ENCODE peak calls at places on chromosomes 3 and 15, in six cellular contexts. V is neuronal stem cell, W is IMR-90, Z is H9, C is mesenchymal stem cell, K is trophoblast cell. E is an unnamed sample.
A peak's percentile ranks its signal among the peaks of the same experiment; 100 is the strongest.

GRCh38 chr3:72004749-72005292 is 219.9 kb upstream of the PROK2 start:
- DNase-seq in K (peak; percentile 33), V (no peak), C (no peak), W (peak; percentile 51), Z (no peak), E (no peak)

GRCh38 chr3:73143821-73144237 is 82.4 kb downstream of the EBLN2 start:
- DNase-seq in W (no peak), C (no peak), Z (no peak), K (no peak), V (no peak), E (no peak)

GRCh38 chr3:5022187-5022965 is 43.1 kb downstream of the BHLHE40 start:
- DNase-seq in C (peak; percentile 50), Z (no peak), V (no peak), K (no peak), W (peak; percentile 74), E (no peak)

GRCh38 chr3:79497447-79498111 is 270.2 kb downstream of the ROBO1 start:
- DNase-seq in K (no peak), C (peak; percentile 13), Z (no peak), W (peak; percentile 11), V (no peak), E (no peak)

GRCh38 chr15:83446904-83447708 is at the start of gene SH3GL3:
- DNase-seq in C (peak; percentile 86), W (peak; percentile 55), Z (peak; percentile 87), V (peak; percentile 82), K (peak; percentile 68), E (peak; percentile 64)

GRCh38 chr3:176741648-176742047 is 455.6 kb downstream of the TBL1XR1 start:
- DNase-seq in Z (no peak), V (no peak), W (peak; percentile 24), C (peak; percentile 22), K (no peak), E (no peak)

GRCh38 chr3:107372506-107372905 is 4.7 kb upstream of the CCDC54 start:
- DNase-seq in Z (no peak), K (no peak), C (no peak), V (no peak), W (no peak), E (no peak)

GRCh38 chr15:91021516-91022074 is 799 bp downstream of the VPS33B start:
- DNase-seq in V (no peak), K (no peak), W (peak; percentile 18), Z (no peak), C (peak; percentile 41), E (no peak)

GRCh38 chr3:178451799-178452198 is 84.4 kb upstream of the KCNMB2 start:
- DNase-seq in Z (no peak), C (no peak), V (no peak), K (no peak), W (no peak), E (no peak)

GRCh38 chr15:90839187-90840071 is 29.0 kb upstream of the FURIN start:
- DNase-seq in Z (peak; percentile 90), W (peak; percentile 14), C (no peak), K (peak; percentile 82), V (peak; percentile 33), E (peak; percentile 75)

GRCh38 chr3:185992801-185993467 is 55.1 kb upstream of the TRA2B start:
- DNase-seq in Z (no peak), W (peak; percentile 58), C (no peak), V (no peak), K (peak; percentile 79), E (no peak)

GRCh38 chr3:67947808-67948508 is 293.5 kb upstream of the SUCLG2 start:
- DNase-seq in W (no peak), V (peak; percentile 1), Z (peak; percentile 91), K (no peak), C (peak; percentile 15), E (peak; percentile 48)

GRCh38 chr3:155753038-155753647 is 8.3 kb upstream of the PLCH1 start:
- DNase-seq in V (no peak), W (peak; percentile 39), C (peak; percentile 33), K (no peak), Z (no peak), E (no peak)

GRCh38 chr3:142987080-142987700 is 14.2 kb upstream of the U2SURP start:
- DNase-seq in Z (no peak), V (no peak), W (peak; percentile 55), C (peak; percentile 51), K (no peak), E (no peak)

GRCh38 chr3:115402651-115403050 is 220.7 kb upstream of the GAP43 start:
- DNase-seq in V (no peak), K (no peak), C (no peak), Z (no peak), W (no peak), E (no peak)

GRCh38 chr3:98784042-98784441 is 20.9 kb downstream of the ST3GAL6 start:
- DNase-seq in Z (no peak), W (no peak), V (no peak), K (no peak), C (no peak), E (no peak)

GRCh38 chr3:33889394-33890039 is 91.1 kb downstream of the PDCD6IP start:
- DNase-seq in C (peak; percentile 23), W (no peak), K (no peak), Z (no peak), V (no peak), E (no peak)

GRCh38 chr15:53837263-53837662 is 77.8 kb upstream of the WDR72 start:
- DNase-seq in Z (no peak), K (no peak), C (no peak), W (no peak), V (no peak), E (no peak)

GRCh38 chr3:123076496-123077418 is 9.9 kb downstream of the PDIA5 start:
- DNase-seq in W (no peak), V (no peak), Z (no peak), K (no peak), C (peak; percentile 18), E (no peak)

GRCh38 chr3:123075359-123075758 is 8.5 kb downstream of the PDIA5 start:
- DNase-seq in W (no peak), Z (no peak), V (no peak), C (peak; percentile 47), K (no peak), E (no peak)

GRCh38 chr3:123076112-123076495 is 9.3 kb downstream of the PDIA5 start:
- DNase-seq in K (no peak), V (no peak), W (no peak), Z (no peak), C (no peak), E (no peak)

GRCh38 chr3:123080864-123081562 is 14.2 kb downstream of the PDIA5 start:
- DNase-seq in C (peak; percentile 64), Z (no peak), W (no peak), K (peak; percentile 68), V (no peak), E (no peak)

DNA sequence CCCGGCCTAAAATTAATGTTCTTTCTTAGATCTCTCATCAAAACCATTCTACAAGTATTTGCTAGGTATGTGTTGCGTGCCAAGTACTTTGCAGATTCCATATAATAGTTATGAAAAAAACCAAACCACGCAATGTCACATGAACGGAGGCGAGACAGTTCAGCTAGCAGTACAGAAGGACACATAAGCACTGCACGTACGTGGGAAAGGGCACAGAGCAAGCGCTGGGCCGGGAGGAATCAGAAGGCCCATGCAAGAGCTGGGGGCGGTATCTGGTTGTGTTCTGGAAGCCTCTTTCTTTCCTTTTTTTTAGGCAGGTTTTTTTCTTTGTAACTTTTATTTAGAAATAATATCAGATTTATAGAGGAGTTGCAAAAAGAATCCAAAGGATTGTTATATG is 11.3 kb downstream of the PDIA5 start:
- DNase-seq in V (no peak), Z (no peak), C (no peak), K (no peak), W (no peak), E (no peak)
- H3K14ac ChIP-seq in V (no peak overlapping the region), Z (no peak overlapping the region), C (no peak overlapping the region), K (no peak overlapping the region), W (no peak overlapping the region), E (no peak overlapping the region)

DNA sequence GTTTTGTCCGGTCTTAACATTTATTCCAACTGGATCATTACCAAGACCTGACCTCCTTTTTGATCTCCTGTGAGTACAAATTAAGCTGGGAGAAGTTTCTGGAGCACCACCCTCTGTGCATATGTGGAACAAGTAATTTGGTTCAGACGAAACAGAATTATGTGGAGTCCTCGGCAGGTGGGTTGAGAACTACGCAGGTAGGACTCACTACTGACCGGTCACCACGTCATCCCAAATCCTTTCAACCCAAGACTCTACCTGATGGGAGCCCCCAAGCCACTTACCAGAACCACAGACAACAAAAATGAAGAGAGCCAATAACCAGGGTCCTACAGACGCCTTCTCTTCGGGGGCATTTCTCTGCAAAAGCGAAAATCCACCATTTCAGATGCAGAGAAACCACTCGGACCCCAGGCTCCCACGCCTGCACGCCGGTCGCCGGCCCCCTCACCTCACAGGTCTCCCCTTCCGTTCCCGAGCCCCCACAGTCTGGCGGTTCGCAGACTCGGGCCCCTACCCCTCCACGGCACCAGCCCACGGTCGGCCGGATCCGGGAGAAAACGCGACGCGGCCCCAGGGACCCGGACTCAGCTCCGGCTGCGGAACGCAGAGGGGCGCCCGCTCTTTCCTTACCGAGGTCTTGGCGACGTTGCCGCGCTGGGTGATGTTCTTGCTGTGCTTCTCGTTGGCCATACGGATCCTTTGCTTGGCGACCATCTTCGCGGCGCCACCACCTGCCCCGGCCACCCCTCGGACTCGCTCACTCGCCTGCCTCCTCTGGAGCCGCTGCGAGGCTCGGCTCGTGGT is 674 bp downstream of the SERP1 start:
- DNase-seq in K (no peak), W (no peak), V (peak; percentile 3), C (peak; percentile 16), Z (no peak), E (no peak)
- H3K4ac ChIP-seq in K (peak overlapping the region; percentile 99), W (peak overlapping the region; percentile 74), V (no peak overlapping the region), C (peak overlapping the region; percentile 95), Z (peak overlapping the region; percentile 0), E (no peak overlapping the region)

GRCh38 chr3:171417137-171417536 is 43.1 kb downstream of the TNIK start:
- DNase-seq in W (peak; percentile 16), Z (no peak), V (no peak), C (no peak), K (no peak), E (no peak)
- H3K14ac ChIP-seq in W (no peak overlapping the region), Z (no peak overlapping the region), V (no peak overlapping the region), C (no peak overlapping the region), K (no peak overlapping the region), E (no peak overlapping the region)

GRCh38 chr3:55621026-55621422 is 133.9 kb upstream of the WNT5A start:
- DNase-seq in V (no peak), W (no peak), Z (no peak), K (no peak), C (no peak), E (no peak)

GRCh38 chr3:55621648-55622047 is 134.5 kb upstream of the WNT5A start:
- DNase-seq in Z (no peak), W (no peak), V (no peak), C (no peak), K (no peak), E (no peak)

GRCh38 chr3:55620361-55621025 is 133.4 kb upstream of the WNT5A start:
- DNase-seq in W (peak; percentile 87), K (peak; percentile 22), C (peak; percentile 73), Z (peak; percentile 42), V (no peak), E (no peak)

GRCh38 chr3:55617385-55617784 is 130.3 kb upstream of the WNT5A start:
- DNase-seq in V (no peak), W (no peak), Z (no peak), K (no peak), C (no peak), E (no peak)

DNA sequence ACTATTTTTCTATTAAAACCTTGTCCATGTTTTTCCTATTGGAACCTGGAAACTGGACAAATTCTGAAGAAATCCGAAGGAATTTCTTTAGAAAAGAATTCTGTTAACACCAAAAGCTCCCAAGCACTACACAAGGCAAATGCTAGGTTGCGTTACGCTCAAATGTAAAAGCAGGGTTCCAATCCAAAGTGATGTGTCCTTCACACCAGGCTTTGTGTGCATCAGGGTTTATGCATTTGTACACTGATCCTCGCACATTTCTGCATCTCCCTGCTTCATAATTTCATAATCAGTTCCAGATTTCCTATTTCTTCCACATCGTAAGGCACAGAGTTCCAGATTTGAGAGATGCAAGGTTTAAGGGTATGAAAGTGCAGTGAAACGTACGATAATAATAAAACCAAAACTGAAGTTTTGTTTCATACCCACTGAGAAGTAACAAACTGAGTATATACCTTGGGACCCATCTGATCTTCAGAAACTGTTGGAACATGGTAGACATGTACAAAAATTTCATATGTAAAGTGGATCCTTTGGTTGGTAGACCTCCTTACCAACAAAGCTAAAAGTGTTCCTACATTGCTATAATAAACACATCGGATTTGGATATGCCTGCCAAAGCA is 132.2 kb upstream of the WNT5A start:
- DNase-seq in C (no peak), V (no peak), W (no peak), Z (no peak), K (no peak), E (no peak)
- H3K4ac ChIP-seq in C (no peak overlapping the region), V (no peak overlapping the region), W (peak overlapping the region; percentile 55), Z (no peak overlapping the region), K (no peak overlapping the region), E (no peak overlapping the region)

E was measured in H1.